ENCODE peak calls at places on chromosomes 11 and 22, in six cellular contexts. One of them, this sample, is unnamed.

GRCh38 chr11:67238894-67239794 is 27.1 kb upstream of the GRK2 start:
- DNase-seq in IMR-90: peak
- DNase-seq in RWPE1: no peak
- DNase-seq in stomach: no peak
- DNase-seq in left lung: no peak
- DNase-seq in adrenal gland: no peak
- DNase-seq in this sample: no peak

GRCh38 chr11:134367781-134368180 is 36.0 kb downstream of the GLB1L2 start:
- DNase-seq in adrenal gland: no peak
- DNase-seq in RWPE1: no peak
- DNase-seq in stomach: no peak
- DNase-seq in left lung: peak
- DNase-seq in IMR-90: no peak
- DNase-seq in this sample: peak

GRCh38 chr22:23119492-23120414 is 22.0 kb downstream of the RSPH14 start:
- DNase-seq in RWPE1: no peak
- DNase-seq in IMR-90: no peak
- DNase-seq in stomach: no peak
- DNase-seq in left lung: peak
- DNase-seq in adrenal gland: no peak
- DNase-seq in this sample: no peak

GRCh38 chr11:416051-416756 is 1.4 kb upstream of the SIGIRR start:
- DNase-seq in RWPE1: no peak
- DNase-seq in left lung: peak
- DNase-seq in adrenal gland: no peak
- DNase-seq in IMR-90: no peak
- DNase-seq in stomach: no peak
- DNase-seq in this sample: no peak

GRCh38 chr11:70024773-70025045 is 53.4 kb upstream of the ANO1 start:
- DNase-seq in adrenal gland: no peak
- DNase-seq in RWPE1: no peak
- DNase-seq in stomach: no peak
- DNase-seq in IMR-90: no peak
- DNase-seq in left lung: no peak
- DNase-seq in this sample: no peak

GRCh38 chr11:32210601-32211000 is 119.7 kb downstream of the RCN1 start:
- DNase-seq in IMR-90: peak
- DNase-seq in adrenal gland: no peak
- DNase-seq in RWPE1: peak
- DNase-seq in left lung: no peak
- DNase-seq in stomach: no peak
- DNase-seq in this sample: no peak

GRCh38 chr11:68941324-68942089 is 37.8 kb downstream of the IGHMBP2 start:
- DNase-seq in RWPE1: no peak
- DNase-seq in left lung: no peak
- DNase-seq in IMR-90: no peak
- DNase-seq in stomach: no peak
- DNase-seq in adrenal gland: no peak
- DNase-seq in this sample: no peak

GRCh38 chr11:59802639-59803176 is 7.9 kb downstream of the MRPL16 start:
- DNase-seq in left lung: no peak
- DNase-seq in RWPE1: peak
- DNase-seq in adrenal gland: no peak
- DNase-seq in stomach: no peak
- DNase-seq in IMR-90: peak
- DNase-seq in this sample: no peak

GRCh38 chr11:33690290-33691050 is 10.2 kb downstream of the C11orf91 start:
- DNase-seq in stomach: peak
- DNase-seq in left lung: no peak
- DNase-seq in adrenal gland: peak
- DNase-seq in RWPE1: peak
- DNase-seq in IMR-90: peak
- DNase-seq in this sample: no peak

GRCh38 chr11:100004541-100004940 is 682.5 kb upstream of the ARHGAP42 start:
- DNase-seq in RWPE1: peak
- DNase-seq in left lung: no peak
- DNase-seq in adrenal gland: no peak
- DNase-seq in stomach: no peak
- DNase-seq in IMR-90: no peak
- DNase-seq in this sample: no peak

GRCh38 chr11:2139691-2140337 is 625 bp upstream of the IGF2 start:
- DNase-seq in stomach: no peak
- DNase-seq in IMR-90: no peak
- DNase-seq in adrenal gland: no peak
- DNase-seq in RWPE1: no peak
- DNase-seq in left lung: peak
- DNase-seq in this sample: no peak

GRCh38 chr22:47012589-47013365 is 250.3 kb downstream of the TBC1D22A start:
- DNase-seq in IMR-90: peak
- DNase-seq in RWPE1: no peak
- DNase-seq in stomach: no peak
- DNase-seq in left lung: peak
- DNase-seq in adrenal gland: no peak
- DNase-seq in this sample: peak

GRCh38 chr11:20256925-20257324 is 96.7 kb upstream of the DBX1 start:
- DNase-seq in RWPE1: no peak
- DNase-seq in stomach: no peak
- DNase-seq in IMR-90: no peak
- DNase-seq in adrenal gland: no peak
- DNase-seq in left lung: no peak
- DNase-seq in this sample: no peak

GRCh38 chr11:64239662-64240466 is 1.0 kb upstream of the FKBP2 start:
- DNase-seq in IMR-90: no peak
- DNase-seq in adrenal gland: no peak
- DNase-seq in left lung: peak
- DNase-seq in RWPE1: no peak
- DNase-seq in stomach: no peak
- DNase-seq in this sample: peak

GRCh38 chr11:15967966-15968365 is 388.4 kb downstream of the SOX6 start:
- DNase-seq in adrenal gland: no peak
- DNase-seq in stomach: no peak
- DNase-seq in left lung: no peak
- DNase-seq in RWPE1: no peak
- DNase-seq in IMR-90: peak
- DNase-seq in this sample: no peak

GRCh38 chr22:45602824-45603301 is 68.8 kb upstream of the ATXN10 start:
- DNase-seq in IMR-90: no peak
- DNase-seq in adrenal gland: no peak
- DNase-seq in stomach: no peak
- DNase-seq in RWPE1: peak
- DNase-seq in left lung: no peak
- DNase-seq in this sample: no peak

GRCh38 chr11:116471608-116472007 is 301.2 kb downstream of the BUD13 start:
- DNase-seq in IMR-90: peak
- DNase-seq in stomach: no peak
- DNase-seq in adrenal gland: no peak
- DNase-seq in RWPE1: peak
- DNase-seq in left lung: no peak
- DNase-seq in this sample: no peak

GRCh38 chr11:32034149-32034548 is 56.7 kb upstream of the RCN1 start:
- DNase-seq in RWPE1: no peak
- DNase-seq in IMR-90: peak
- DNase-seq in adrenal gland: no peak
- DNase-seq in left lung: no peak
- DNase-seq in stomach: no peak
- DNase-seq in this sample: no peak

GRCh38 chr11:19557720-19558140 is 154.9 kb upstream of the NAV2 start:
- DNase-seq in IMR-90: peak
- DNase-seq in RWPE1: peak
- DNase-seq in adrenal gland: peak
- DNase-seq in left lung: peak
- DNase-seq in stomach: peak
- DNase-seq in this sample: peak

GRCh38 chr22:41828516-41828915 is 4.4 kb upstream of the SREBF2 start:
- DNase-seq in IMR-90: no peak
- DNase-seq in left lung: no peak
- DNase-seq in adrenal gland: no peak
- DNase-seq in stomach: peak
- DNase-seq in RWPE1: no peak
- DNase-seq in this sample: no peak

GRCh38 chr11:102614485-102614884 is 10.6 kb downstream of the MMP20 start:
- DNase-seq in RWPE1: peak
- DNase-seq in IMR-90: no peak
- DNase-seq in left lung: no peak
- DNase-seq in adrenal gland: no peak
- DNase-seq in stomach: no peak
- DNase-seq in this sample: no peak
- H3K27ac ChIP-seq in RWPE1: no peak
- H3K27ac ChIP-seq in IMR-90: no peak
- H3K27ac ChIP-seq in left lung: no peak
- H3K27ac ChIP-seq in adrenal gland: no peak
- H3K27ac ChIP-seq in stomach: no peak
- H3K27ac ChIP-seq in this sample: no peak

DNA sequence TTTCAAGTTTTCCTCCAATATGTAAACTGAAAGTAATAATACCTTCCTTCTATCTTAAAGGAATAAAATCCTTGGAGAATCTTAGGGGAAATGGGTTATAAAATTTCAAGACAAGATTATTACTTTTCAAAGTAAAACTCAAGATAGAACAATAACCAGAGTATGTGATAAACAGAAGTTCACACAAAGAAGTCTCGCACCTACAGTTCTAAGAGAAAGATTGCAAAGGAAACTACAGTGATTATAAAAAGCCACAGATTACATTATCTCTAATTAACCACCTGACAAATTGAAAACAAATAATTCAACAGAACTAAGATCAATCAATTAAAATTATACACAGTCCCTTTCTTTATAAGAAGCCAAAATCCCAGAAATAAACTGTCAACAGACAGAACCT is 34.0 kb downstream of the AMBRA1 start:
- DNase-seq in adrenal gland: no peak
- DNase-seq in RWPE1: no peak
- DNase-seq in left lung: no peak
- DNase-seq in IMR-90: no peak
- DNase-seq in stomach: no peak
- DNase-seq in this sample: no peak
- H3K27ac ChIP-seq in adrenal gland: peak
- H3K27ac ChIP-seq in RWPE1: no peak
- H3K27ac ChIP-seq in left lung: no peak
- H3K27ac ChIP-seq in IMR-90: no peak
- H3K27ac ChIP-seq in stomach: peak
- H3K27ac ChIP-seq in this sample: peak

DNA sequence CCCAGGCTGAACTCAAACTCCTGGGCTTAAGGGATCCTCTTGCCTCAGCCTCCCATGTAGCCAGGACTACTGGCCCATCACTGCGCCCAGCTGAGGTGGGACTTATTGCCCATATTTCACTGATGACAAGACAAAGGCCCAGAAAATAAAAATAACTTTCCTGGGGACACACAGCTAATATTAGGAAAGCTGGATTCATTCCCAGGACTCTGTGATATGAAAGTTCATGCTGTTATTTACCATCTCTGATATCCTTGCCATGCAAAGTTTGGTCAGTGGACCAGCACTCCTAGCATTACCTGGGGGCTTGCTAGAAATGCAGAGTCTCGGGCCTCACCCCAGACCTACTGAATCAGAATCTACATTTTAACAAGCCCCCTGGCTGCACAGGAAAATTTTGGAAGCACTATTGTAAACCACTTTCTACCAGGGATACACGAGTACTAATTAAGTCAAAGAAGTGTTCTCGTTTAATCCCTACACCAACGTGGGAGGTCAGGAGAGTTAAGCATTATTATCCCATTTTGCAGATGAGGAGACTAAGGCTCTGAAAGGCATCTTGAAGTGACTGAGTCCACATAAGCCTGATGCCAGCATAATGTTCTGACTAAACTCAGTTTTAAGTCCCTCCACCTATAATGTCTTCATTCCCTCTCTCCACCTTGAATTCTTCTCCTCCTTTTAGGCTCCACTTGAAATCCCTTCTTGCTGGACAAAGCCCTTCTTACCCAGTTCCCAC is 2.5 kb upstream of the FAM83F start:
- DNase-seq in RWPE1: no peak
- DNase-seq in stomach: no peak
- DNase-seq in adrenal gland: no peak
- DNase-seq in left lung: no peak
- DNase-seq in IMR-90: no peak
- DNase-seq in this sample: no peak
- H3K27ac ChIP-seq in RWPE1: no peak
- H3K27ac ChIP-seq in stomach: no peak
- H3K27ac ChIP-seq in adrenal gland: no peak
- H3K27ac ChIP-seq in left lung: no peak
- H3K27ac ChIP-seq in IMR-90: no peak
- H3K27ac ChIP-seq in this sample: no peak

GRCh38 chr11:111700186-111700585 is 66.0 kb downstream of the PPP2R1B start:
- DNase-seq in RWPE1: no peak
- DNase-seq in left lung: no peak
- DNase-seq in stomach: no peak
- DNase-seq in IMR-90: no peak
- DNase-seq in adrenal gland: no peak
- DNase-seq in this sample: no peak
- H3K27ac ChIP-seq in RWPE1: no peak
- H3K27ac ChIP-seq in left lung: no peak
- H3K27ac ChIP-seq in stomach: no peak
- H3K27ac ChIP-seq in IMR-90: no peak
- H3K27ac ChIP-seq in adrenal gland: no peak
- H3K27ac ChIP-seq in this sample: no peak